ENCODE peak calls at places on chromosomes 7 and 10, in five cellular contexts. O is dorsolateral prefrontal cortex, X is suprapubic skin, W is lung, B is mesenchymal stem cell. R is an unnamed sample.

GRCh38 chr10:23100331-23101030 is 5.1 kb downstream of the MSRB2 start:
- DNase-seq in X (no peak), W (no peak), B (no peak), O (no peak), R (peak; percentile 58)

GRCh38 chr7:24609570-24609969 is 36.3 kb downstream of the PALS2 start:
- DNase-seq in B (no peak), W (no peak), O (no peak), X (no peak), R (no peak)

GRCh38 chr7:23918856-23919255 is 208.8 kb downstream of the STK31 start:
- DNase-seq in O (no peak), W (no peak), X (no peak), B (peak; percentile 39), R (no peak)

GRCh38 chr10:13961096-13961495 is 369.6 kb downstream of the FRMD4A start:
- DNase-seq in O (no peak), W (no peak), X (no peak), B (peak; percentile 91), R (no peak)

GRCh38 chr10:89502556-89502955 is 32.8 kb downstream of the SLC16A12 start:
- DNase-seq in X (no peak), W (no peak), B (no peak), O (no peak), R (no peak)

GRCh38 chr10:79293841-79294705 is 53.2 kb upstream of the PPIF start:
- DNase-seq in X (no peak), O (no peak), W (peak; percentile 71), B (peak; percentile 27), R (no peak)

GRCh38 chr10:80158598-80159127 is 26.1 kb downstream of the PLAC9 start:
- DNase-seq in X (peak; percentile 94), B (peak; percentile 98), O (no peak), W (peak; percentile 64), R (peak; percentile 99)

GRCh38 chr10:97380513-97380912 is 20.6 kb downstream of the RRP12 start:
- DNase-seq in B (no peak), O (no peak), X (no peak), W (no peak), R (no peak)

GRCh38 chr7:64174941-64175340 is 32.1 kb upstream of the ZNF735 start:
- DNase-seq in X (no peak), W (no peak), O (no peak), B (no peak), R (no peak)

GRCh38 chr7:140597425-140597949 is 43.1 kb downstream of the DENND2A start:
- DNase-seq in B (no peak), X (no peak), W (no peak), O (no peak), R (no peak)

GRCh38 chr7:47846117-47846836 is 102.0 kb downstream of the PKD1L1 start:
- DNase-seq in W (peak; percentile 20), O (no peak), B (peak; percentile 72), X (no peak), R (no peak)

GRCh38 chr7:157016352-157017041 is 6.0 kb upstream of the MNX1 start:
- DNase-seq in B (no peak), X (peak; percentile 43), O (no peak), W (no peak), R (no peak)
- H3K27me3 ChIP-seq in B (peaks cover 96% of the 10 kb centered on the region), X (peaks cover 100% of the 10 kb centered on the region), O (peaks cover 98% of the 10 kb centered on the region), W (peaks cover 34% of the 10 kb centered on the region), R (peaks cover 100% of the 10 kb centered on the region)

DNA sequence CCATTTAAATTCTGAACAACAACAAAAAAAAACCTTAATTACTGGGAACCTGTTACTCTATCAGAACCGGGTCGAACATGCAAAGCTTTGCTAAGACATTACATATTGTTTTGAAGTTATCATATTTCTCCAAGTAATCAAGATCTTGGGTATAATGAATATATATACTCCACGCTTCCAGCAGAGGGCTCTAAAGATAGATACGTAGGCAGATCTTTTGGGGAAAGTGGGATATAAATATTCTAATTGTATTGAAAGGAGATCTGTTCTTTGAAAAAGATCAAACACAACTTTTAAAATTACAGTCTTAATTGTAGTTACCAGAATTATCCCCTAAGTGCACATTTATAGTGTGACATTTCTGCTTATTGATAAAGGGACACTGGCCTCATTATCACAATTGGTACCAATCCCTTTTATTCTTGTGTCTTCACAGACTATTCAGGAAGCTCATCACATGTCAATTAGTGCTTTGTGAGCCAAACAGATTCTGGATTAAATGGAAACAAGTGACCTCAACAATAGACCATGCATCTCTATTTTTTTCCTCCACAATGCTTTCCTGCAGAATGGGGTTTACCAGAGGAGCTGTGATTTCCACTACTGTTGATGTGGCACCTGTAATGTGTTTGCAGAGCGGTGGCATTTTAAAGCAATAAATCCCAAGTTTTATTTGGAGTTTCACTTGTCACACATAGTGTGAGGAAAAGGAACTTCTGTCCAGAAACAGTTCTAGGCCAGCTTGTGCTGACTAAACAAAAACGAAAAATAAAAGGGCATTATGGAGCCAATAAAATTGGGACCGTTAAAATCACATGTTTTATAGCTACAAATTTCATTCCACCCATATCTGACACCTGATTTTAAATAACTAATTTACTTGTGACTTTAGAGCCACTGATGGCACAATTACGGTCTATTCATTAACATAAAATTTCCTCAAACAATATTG is 122.4 kb downstream of the CTTNBP2 start:
- DNase-seq in O (no peak), X (no peak), W (no peak), B (peak; percentile 33), R (peak; percentile 66)
- H3K27ac ChIP-seq in O (peak overlapping the region; percentile 85), X (no peak overlapping the region), W (no peak overlapping the region), B (no peak overlapping the region), R (no peak overlapping the region)

DNA sequence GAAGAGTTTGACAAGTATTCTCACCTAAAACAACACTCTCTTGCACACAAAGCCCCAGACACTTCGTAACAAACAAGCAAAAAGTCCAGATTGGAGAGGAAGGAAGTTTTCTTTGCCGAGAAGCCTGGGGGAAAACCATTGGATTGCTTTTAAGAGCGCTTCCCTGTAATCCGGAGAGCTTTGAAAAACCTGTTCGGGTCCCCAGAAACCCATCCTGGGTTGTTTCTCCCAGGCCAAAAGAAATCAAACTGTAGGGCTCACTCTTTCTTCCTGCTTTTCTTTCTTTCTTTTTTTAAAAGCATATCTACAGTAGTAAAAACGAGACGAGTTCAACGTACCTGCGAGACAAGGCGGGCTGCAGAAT is 655 bp downstream of the SP8 start:
- DNase-seq in X (no peak), B (peak; percentile 18), O (no peak), W (no peak), R (no peak)
- H3K4me3 ChIP-seq in X (peak overlapping the region; percentile 51), B (no peak overlapping the region), O (peak overlapping the region; percentile 61), W (no peak overlapping the region), R (peak overlapping the region; percentile 0)

DNA sequence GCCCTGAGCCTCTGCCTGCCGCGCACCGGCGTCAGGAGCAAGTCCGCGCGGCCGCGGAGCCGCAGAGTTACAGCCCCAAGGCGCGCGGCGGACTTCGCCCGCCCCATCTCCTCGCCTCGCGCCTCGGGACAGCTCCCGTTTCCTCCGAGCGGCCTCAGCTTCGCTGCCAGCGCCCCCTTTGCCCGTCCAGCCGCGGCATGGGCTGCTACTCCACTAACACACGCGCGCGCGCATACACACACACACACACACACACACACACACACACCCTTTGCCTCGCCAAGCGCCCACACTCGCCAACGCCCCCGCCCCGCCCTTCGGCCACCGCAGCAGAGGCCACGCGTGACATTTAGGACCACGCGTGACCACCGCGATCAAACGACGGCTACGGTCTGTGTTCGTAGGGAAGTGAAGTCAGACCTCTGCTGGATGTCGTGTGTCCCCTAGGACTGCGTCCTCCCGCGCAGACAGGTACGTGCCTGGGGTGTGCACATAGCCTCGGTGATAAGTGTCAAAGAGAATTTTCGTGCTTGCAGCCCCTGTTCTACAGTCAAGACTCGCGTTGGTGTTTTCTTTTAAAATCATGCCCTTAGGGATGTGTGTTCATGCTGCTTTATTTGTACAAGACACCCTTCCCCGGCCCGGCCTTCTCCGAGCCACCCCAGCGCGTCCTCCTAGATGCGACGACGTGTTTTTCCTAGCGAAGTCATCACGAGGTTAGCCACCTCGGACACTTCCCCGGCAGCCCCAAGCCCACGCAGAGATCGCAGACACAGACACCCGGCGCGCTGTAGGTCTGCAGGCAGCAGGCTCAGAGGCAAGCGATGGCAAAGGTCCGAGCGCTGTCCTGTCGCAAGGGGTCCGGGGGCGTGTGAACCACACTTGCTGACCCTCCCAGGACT is 890 bp downstream of the MKX start:
- DNase-seq in W (no peak), B (peak; percentile 27), O (no peak), X (peak; percentile 67), R (peak; percentile 34)
- H3K27me3 ChIP-seq in W (peaks cover 10% of the 10 kb centered on the region), B (peaks cover 47% of the 10 kb centered on the region), O (peaks cover 74% of the 10 kb centered on the region), X (peaks cover 95% of the 10 kb centered on the region), R (peaks cover 74% of the 10 kb centered on the region)

GRCh38 chr10:122362031-122362592 is 12.4 kb upstream of the PLEKHA1 start:
- DNase-seq in W (no peak), B (no peak), X (no peak), O (no peak), R (no peak)
- H3K27ac ChIP-seq in W (no peak overlapping the region), B (no peak overlapping the region), X (no peak overlapping the region), O (no peak overlapping the region), R (no peak overlapping the region)

GRCh38 chr7:155205368-155206285 is 92.1 kb upstream of the INSIG1 start:
- DNase-seq in O (no peak), W (peak; percentile 78), B (peak; percentile 99), X (peak; percentile 92), R (peak; percentile 82)
- H3K4me3 ChIP-seq in O (peak overlapping the region; percentile 53), W (peak overlapping the region; percentile 50), B (peak overlapping the region; percentile 44), X (peak overlapping the region; percentile 38), R (no peak overlapping the region)

R was measured in A673.